ENCODE peak calls at places on chromosomes 3 and 15, in six cellular contexts. K is fibroblast of pulmonary artery; B is fibroblast of mammary gland; L is left ventricle myocardium inferior; U is HFFc6; E is stimulated activated CD4-positive, alpha-beta T cell treated with anti-CD3 and anti-CD28 coated beads, Interleukin-15, amount 100 ng/mL, for 1 hour. M is an unnamed sample.

GRCh38 chr15:33565099-33565498 is 254.3 kb downstream of the RYR3 start:
- DNase-seq in U (peak), K (peak), L (no peak), E (no peak), B (peak), M (no peak)

GRCh38 chr3:4746241-4746958 is 232.8 kb upstream of the BHLHE40 start:
- DNase-seq in K (peak), U (peak), L (no peak), B (peak), E (no peak), M (no peak)

GRCh38 chr3:173465112-173465511 is 67.6 kb downstream of the NLGN1 start:
- DNase-seq in B (peak), E (no peak), L (no peak), K (peak), U (peak), M (no peak)

GRCh38 chr15:52392008-52392687 is 96.5 kb upstream of the MYO5C start:
- DNase-seq in U (peak), E (no peak), K (peak), L (no peak), B (peak), M (no peak)

GRCh38 chr3:5194801-5195509 is 7.4 kb downstream of the EDEM1 start:
- DNase-seq in L (no peak), B (peak), E (no peak), U (peak), K (peak), M (no peak)

GRCh38 chr15:74579001-74579400 is 36.6 kb upstream of the CLK3 start:
- DNase-seq in L (no peak), U (no peak), K (no peak), E (no peak), B (no peak), M (no peak)

GRCh38 chr3:53153914-53154434 is 7.0 kb upstream of the PRKCD start:
- DNase-seq in B (no peak), U (no peak), L (no peak), K (no peak), E (no peak), M (no peak)

GRCh38 chr15:98874359-98874758 is 133.2 kb downstream of the PGPEP1L start:
- DNase-seq in B (no peak), E (no peak), U (no peak), L (no peak), K (no peak), M (no peak)

GRCh38 chr3:129474986-129475804 is 35.2 kb downstream of the IFT122 start:
- DNase-seq in E (no peak), B (no peak), L (no peak), K (no peak), U (no peak), M (no peak)

GRCh38 chr3:44529927-44530326 is 25.1 kb upstream of the ZKSCAN7 start:
- DNase-seq in U (peak), B (peak), K (peak), L (no peak), E (no peak), M (no peak)

GRCh38 chr3:112499328-112499727 is at the start of gene BTLA:
- DNase-seq in B (no peak), K (no peak), L (no peak), E (no peak), U (no peak), M (no peak)

GRCh38 chr3:107329088-107329487 is 48.2 kb upstream of the CCDC54 start:
- DNase-seq in L (no peak), K (no peak), E (no peak), B (no peak), U (no peak), M (no peak)

GRCh38 chr3:71304684-71305083 is 278.8 kb downstream of the FOXP1 start:
- DNase-seq in E (no peak), L (no peak), U (no peak), K (peak), B (peak), M (no peak)

GRCh38 chr3:51982352-51982837 is 940 bp upstream of the ACY1 start:
- DNase-seq in U (no peak), B (no peak), K (no peak), L (no peak), E (no peak), M (no peak)

GRCh38 chr3:139394116-139394515 is 4.7 kb upstream of the COPB2 start:
- DNase-seq in B (peak), U (no peak), E (no peak), L (no peak), K (peak), M (no peak)

GRCh38 chr3:52069135-52069534 is 12.8 kb upstream of the DUSP7 start:
- DNase-seq in E (no peak), K (no peak), U (no peak), B (no peak), L (no peak), M (no peak)